ENCODE peak calls at places on chromosomes 5 and 9, in four cellular contexts. O is K562, R is WTC11, G is HepG2. X is an unnamed sample.

GRCh38 chr5:71899865-71900342 is 180.8 kb downstream of the CARTPT start:
- DNase-seq in O (no peak), R (no peak), G (no peak), X (no peak)

GRCh38 chr5:57171818-57172465 is 1.9 kb upstream of the GPBP1 start:
- DNase-seq in O (no peak), R (no peak), G (no peak), X (no peak)

GRCh38 chr9:134963546-134963945 is 45.8 kb upstream of the FCN1 start:
- DNase-seq in O (no peak), R (no peak), G (no peak), X (no peak)

GRCh38 chr9:91690540-91691249 is 259.3 kb downstream of the ROR2 start:
- DNase-seq in O (no peak), R (no peak), G (no peak), X (no peak)

GRCh38 chr9:16282216-16282615 is 588.3 kb downstream of the BNC2 start:
- DNase-seq in O (no peak), R (no peak), G (no peak), X (no peak)

GRCh38 chr9:101326501-101326900 is 58.3 kb downstream of the BAAT start:
- DNase-seq in O (no peak), R (no peak), G (peak; percentile 16), X (no peak)

GRCh38 chr9:77866882-77867281 is 164.7 kb downstream of the GNAQ start:
- DNase-seq in O (no peak), R (no peak), G (no peak), X (no peak)

GRCh38 chr5:122259995-122260394 is 52.0 kb upstream of the SNCAIP start:
- DNase-seq in O (no peak), R (no peak), G (peak; percentile 1), X (no peak)

GRCh38 chr9:130869250-130869649 is 27.4 kb downstream of the QRFP start:
- DNase-seq in O (peak; percentile 65), R (no peak), G (no peak), X (no peak)

GRCh38 chr9:70133253-70134208 is 89.9 kb downstream of the MAMDC2 start:
- DNase-seq in O (no peak), R (no peak), G (no peak), X (no peak)

GRCh38 chr9:127065592-127065991 is 56.8 kb downstream of the ANGPTL2 start:
- DNase-seq in O (no peak), R (no peak), G (no peak), X (no peak)

DNA sequence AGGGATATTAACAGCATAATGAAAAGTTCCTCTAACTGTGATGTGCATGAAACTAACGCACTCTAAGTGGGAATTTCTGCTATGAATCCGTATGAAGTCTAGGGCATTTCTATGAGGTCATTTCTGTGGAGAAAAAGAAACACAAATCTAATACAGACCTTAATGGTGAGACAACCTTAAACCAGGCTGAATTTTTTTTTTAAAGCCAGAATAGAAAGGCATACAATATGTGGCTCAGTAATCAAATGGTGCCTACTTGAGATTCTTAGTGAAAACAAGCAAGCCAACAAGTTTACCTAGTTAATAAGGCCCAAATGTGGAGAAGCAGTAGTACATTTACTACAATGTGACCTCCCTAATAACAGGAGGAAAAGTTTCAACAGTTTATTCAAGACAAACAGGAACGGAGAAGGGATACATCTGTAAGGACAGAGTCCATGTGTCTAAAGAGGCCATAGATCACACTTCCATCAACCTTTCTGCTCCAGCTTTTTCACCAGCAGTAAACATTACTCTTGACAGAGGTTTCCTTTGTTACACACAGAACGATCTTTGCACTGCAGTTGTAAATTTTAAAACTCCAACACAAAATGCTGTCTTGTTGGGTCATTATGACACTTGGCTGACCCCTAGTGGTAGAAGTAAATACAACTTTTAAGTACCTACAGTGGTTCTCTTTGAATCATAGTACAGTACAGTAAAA is 26.2 kb downstream of the CARNMT1 start:
- DNase-seq in O (peak; percentile 28), R (no peak), G (peak; percentile 99), X (peak; percentile 44)
- TF ChIP-seq SP1 in O (no peak), R (no peak), G (no peak), X (no peak)

DNA sequence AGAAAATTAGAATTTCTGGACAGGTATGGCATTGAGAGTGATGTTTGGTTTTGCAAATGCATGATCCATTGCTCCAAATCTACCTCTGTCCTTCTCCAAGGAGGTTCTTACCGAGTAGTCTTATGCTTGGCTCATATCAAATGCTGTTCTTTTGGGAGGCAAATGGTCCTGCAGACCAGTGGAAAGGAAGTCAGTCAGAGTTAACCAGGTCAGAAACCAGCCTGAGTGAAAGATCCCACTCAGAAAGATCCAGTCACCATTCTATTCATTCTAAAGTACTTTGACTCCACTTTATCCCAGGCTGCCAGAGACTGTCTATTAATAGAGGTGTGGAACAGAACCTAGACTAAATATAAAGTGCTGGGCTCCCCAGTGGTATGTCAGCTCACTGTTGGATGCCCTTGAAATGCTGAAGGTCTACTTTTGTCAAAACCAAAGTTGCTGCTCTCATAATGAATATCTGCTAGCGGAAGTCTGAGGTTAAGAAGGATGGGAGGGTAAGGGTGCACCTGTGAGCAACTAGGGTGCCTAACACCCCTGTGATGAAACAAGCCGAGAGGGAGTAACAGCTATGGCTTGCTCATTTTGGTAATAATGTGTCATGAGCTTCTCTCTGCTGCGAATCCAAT is 302.2 kb downstream of the ZNF608 start:
- DNase-seq in O (no peak), R (no peak), G (no peak), X (no peak)
- TF ChIP-seq ELF4 in O (no peak), R (no peak), G (no peak), X (no peak)

GRCh38 chr5:6201626-6202025 is 176.7 kb downstream of the MED10 start:
- DNase-seq in O (no peak), R (no peak), G (no peak), X (no peak)
- TF ChIP-seq SP1 in O (no peak), R (no peak), G (no peak), X (no peak)

GRCh38 chr9:2765250-2765880 is 48.1 kb downstream of the KCNV2 start:
- DNase-seq in O (no peak), R (no peak), G (no peak), X (no peak)
- TF ChIP-seq ELF4 in O (no peak), R (no peak), G (no peak), X (no peak)

DNA sequence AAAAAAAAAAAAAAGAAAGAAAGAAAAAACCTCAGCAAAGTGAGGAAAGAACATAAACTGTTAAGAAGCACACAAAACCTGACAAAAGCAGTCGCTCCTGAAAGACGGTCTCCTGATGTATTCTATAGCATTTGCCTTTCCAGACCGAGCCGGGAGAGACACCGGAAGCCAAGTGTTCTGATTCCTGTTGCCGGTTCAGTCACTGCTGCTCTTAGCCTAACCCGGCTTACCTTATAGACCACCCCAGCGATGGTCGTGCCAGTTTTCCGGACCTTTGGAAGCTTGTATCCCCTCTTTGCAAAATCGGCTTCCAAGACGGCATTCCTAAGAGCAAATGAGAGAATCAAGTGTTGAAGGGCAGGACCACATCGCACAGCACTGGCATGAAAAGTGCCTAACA is 630 bp downstream of the PSMB7 start:
- DNase-seq in O (no peak), R (no peak), G (no peak), X (no peak)
- TF ChIP-seq SP1 in O (no peak), R (no peak), G (no peak), X (no peak)

GRCh38 chr5:4373051-4373450 is 767.1 kb upstream of the ADAMTS16 start:
- DNase-seq in O (no peak), R (no peak), G (no peak), X (no peak)

GRCh38 chr5:4370218-4370617 is 769.9 kb upstream of the ADAMTS16 start:
- DNase-seq in O (no peak), R (no peak), G (no peak), X (no peak)

GRCh38 chr5:4374866-4375265 is 765.3 kb upstream of the ADAMTS16 start:
- DNase-seq in O (no peak), R (no peak), G (no peak), X (no peak)

GRCh38 chr5:4375640-4376039 is 764.5 kb upstream of the ADAMTS16 start:
- DNase-seq in O (no peak), R (no peak), G (no peak), X (no peak)

DNA sequence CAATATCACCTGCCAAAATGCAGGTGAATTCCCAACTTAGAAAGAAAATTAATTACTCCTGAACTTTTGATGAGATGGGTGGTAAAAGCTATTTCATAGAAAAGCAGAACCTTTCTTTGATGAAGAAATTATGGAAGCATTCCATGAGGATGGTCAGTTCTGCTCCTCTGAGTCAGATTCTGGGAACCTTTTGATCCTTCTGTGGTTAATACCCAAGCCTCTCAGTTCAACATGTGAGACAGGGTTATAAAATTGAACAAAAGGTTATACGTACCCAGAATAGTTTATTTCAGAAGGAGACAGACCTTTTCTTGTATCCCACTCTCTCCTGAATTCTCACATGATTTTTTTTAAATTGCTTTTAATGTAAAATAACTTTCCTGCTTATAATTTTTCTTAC is 767.6 kb upstream of the ADAMTS16 start:
- DNase-seq in O (no peak), R (no peak), G (no peak), X (no peak)
- TF ChIP-seq ELF4 in O (no peak), R (no peak), G (no peak), X (no peak)

DNA sequence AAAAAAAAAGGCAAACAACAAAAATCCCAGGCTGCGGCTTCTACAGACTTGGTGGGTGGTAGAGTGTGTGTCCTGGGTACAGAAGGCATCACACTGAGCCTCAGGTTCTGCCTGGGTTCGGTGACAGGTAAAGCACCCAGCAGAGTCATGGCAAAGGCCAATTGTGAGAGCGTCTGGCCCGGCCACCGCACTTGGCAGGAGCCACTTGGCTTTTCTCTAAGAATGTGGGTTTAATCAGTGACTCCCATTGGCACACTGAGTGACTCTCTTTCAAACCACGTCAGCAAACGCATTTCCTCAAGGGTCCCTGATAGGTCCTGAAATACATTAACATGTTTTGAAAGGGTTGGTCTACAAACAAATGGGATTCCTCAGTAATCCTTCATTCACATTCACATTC is 17.0 kb downstream of the COL23A1 start:
- DNase-seq in O (no peak), R (no peak), G (no peak), X (no peak)
- TF ChIP-seq SP1 in O (no peak), R (no peak), G (no peak), X (no peak)

DNA sequence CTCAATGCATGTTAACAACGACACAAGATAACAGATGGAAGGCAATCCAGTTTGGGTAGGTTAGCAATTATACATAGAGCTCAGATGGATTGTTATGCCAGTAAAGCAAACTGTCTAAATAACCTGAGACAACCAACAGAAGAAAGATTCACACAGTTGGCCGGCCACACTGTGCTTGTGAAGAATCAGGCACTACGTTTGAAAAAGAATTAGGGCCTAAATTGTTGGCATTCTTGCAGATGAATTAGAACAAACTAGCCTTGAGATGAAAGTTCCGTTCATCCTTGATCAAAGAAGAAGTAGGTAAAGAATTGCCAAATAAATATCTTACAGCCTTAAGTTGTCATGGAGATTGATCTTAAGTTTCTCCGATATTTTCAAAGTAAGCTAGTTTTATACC is 210.6 kb downstream of the CDH18 start:
- DNase-seq in O (no peak), R (no peak), G (no peak), X (no peak)
- TF ChIP-seq ELF4 in O (no peak), R (no peak), G (no peak), X (no peak)

GRCh38 chr9:125674981-125675973 is 31.7 kb downstream of the MAPKAP1 start:
- DNase-seq in O (no peak), R (no peak), G (peak; percentile 51), X (no peak)
- TF ChIP-seq SP1 in O (no peak), R (no peak), G (no peak), X (no peak)